ENCODE peak calls at places on chromosomes 2 and 18, in nine cellular contexts. C, D, F, I, R, M, T, P and S are unnamed samples.

GRCh38 chr2:134372611-134373131 is 118.8 kb downstream of the MGAT5 start:
- DNase-seq in I (peak; percentile 32), T (no peak), R (no peak), D (no peak), M (no peak), F (no peak), P (no peak), C (no peak), S (peak; percentile 50)

GRCh38 chr2:9150906-9151305 is 55.7 kb upstream of the ASAP2 start:
- DNase-seq in I (no peak), P (no peak), C (no peak), R (no peak), T (no peak), D (no peak), F (no peak), M (no peak), S (no peak)

GRCh38 chr18:22930089-22930713 is 2.9 kb upstream of the RBBP8 start:
- DNase-seq in P (peak; percentile 43), R (peak; percentile 76), D (peak; percentile 82), I (peak; percentile 71), C (peak; percentile 68), T (peak; percentile 61), F (peak; percentile 63), M (peak; percentile 57), S (peak; percentile 32)

GRCh38 chr18:79208882-79209281 is 139.7 kb downstream of the ATP9B start:
- DNase-seq in C (no peak), P (no peak), D (no peak), R (no peak), F (no peak), M (no peak), T (no peak), I (no peak), S (no peak)

GRCh38 chr2:98773907-98774306 is 43.0 kb upstream of the MGAT4A start:
- DNase-seq in D (no peak), M (no peak), C (no peak), R (no peak), I (no peak), T (no peak), F (no peak), P (no peak), S (no peak)

GRCh38 chr2:200308001-200308400 is 1.5 kb downstream of the SPATS2L start:
- DNase-seq in P (no peak), I (no peak), M (no peak), R (peak; percentile 17), D (no peak), C (no peak), F (peak; percentile 37), T (no peak), S (peak; percentile 18)

GRCh38 chr2:68336192-68336591 is 16.4 kb upstream of the CNRIP1 start:
- DNase-seq in R (no peak), F (no peak), D (no peak), T (no peak), C (no peak), I (no peak), M (no peak), P (no peak), S (no peak)

GRCh38 chr18:37572736-37573135 is 7.1 kb upstream of the CELF4 start:
- DNase-seq in F (no peak), R (no peak), P (no peak), D (no peak), I (no peak), M (no peak), T (no peak), C (no peak), S (no peak)

GRCh38 chr2:186691231-186691630 is 2.6 kb upstream of the FAM171B start:
- DNase-seq in C (no peak), F (no peak), I (no peak), T (no peak), R (no peak), M (no peak), D (no peak), P (no peak), S (no peak)

GRCh38 chr2:48471048-48471474 is 58.9 kb upstream of the STON1 start:
- DNase-seq in F (peak; percentile 75), C (no peak), T (no peak), D (no peak), R (peak; percentile 89), I (no peak), M (no peak), P (no peak), S (peak; percentile 71)

GRCh38 chr2:241759091-241759807 is 17.4 kb upstream of the GAL3ST2 start:
- DNase-seq in P (no peak), D (no peak), M (no peak), F (no peak), T (no peak), C (no peak), I (no peak), R (no peak), S (no peak)

GRCh38 chr2:217853301-217853881 is 149.4 kb downstream of the TNS1 start:
- DNase-seq in D (no peak), P (no peak), F (no peak), I (peak; percentile 47), M (no peak), T (no peak), R (no peak), C (no peak), S (peak; percentile 6)

GRCh38 chr18:76134631-76135030 is 360.4 kb downstream of the ZNF516 start:
- DNase-seq in P (no peak), F (no peak), I (no peak), R (no peak), T (no peak), D (no peak), C (no peak), M (no peak), S (no peak)

GRCh38 chr2:199704358-199705238 is 146.4 kb downstream of the FTCDNL1 start:
- DNase-seq in M (no peak), R (peak; percentile 78), I (peak; percentile 35), D (no peak), T (no peak), C (no peak), F (peak; percentile 26), P (no peak), S (peak; percentile 34)

GRCh38 chr2:14745288-14746076 is 113.0 kb downstream of the LRATD1 start:
- DNase-seq in I (no peak), F (no peak), D (no peak), R (no peak), C (no peak), M (no peak), T (no peak), P (no peak), S (no peak)